ENCODE peak calls at places on chromosomes 1 and 21, in ten cellular contexts. One of them, this sample, is unnamed.

GRCh38 chr1:178374016-178374415 is 122.7 kb downstream of the CLEC20A start:
- DNase-seq in fibroblast of mammary gland: no peak
- DNase-seq in cardiac muscle cell: no peak
- DNase-seq in GM23338: no peak
- DNase-seq in NB4: no peak
- DNase-seq in BE2C: no peak
- DNase-seq in fibroblast of pulmonary artery: no peak
- DNase-seq in cardiac fibroblast: no peak
- DNase-seq in GM13976: no peak
- DNase-seq in right atrium auricular region: no peak
- DNase-seq in this sample: no peak

GRCh38 chr1:14113841-14114567 is 414.0 kb downstream of the PRDM2 start:
- DNase-seq in fibroblast of mammary gland: peak
- DNase-seq in cardiac muscle cell: peak
- DNase-seq in GM23338: peak
- DNase-seq in NB4: peak
- DNase-seq in BE2C: peak
- DNase-seq in fibroblast of pulmonary artery: peak
- DNase-seq in cardiac fibroblast: peak
- DNase-seq in GM13976: peak
- DNase-seq in right atrium auricular region: peak
- DNase-seq in this sample: no peak

GRCh38 chr1:111214884-111215283 is 12.6 kb upstream of the CHI3L2 start:
- DNase-seq in fibroblast of mammary gland: no peak
- DNase-seq in cardiac muscle cell: no peak
- DNase-seq in GM23338: no peak
- DNase-seq in NB4: no peak
- DNase-seq in BE2C: no peak
- DNase-seq in fibroblast of pulmonary artery: no peak
- DNase-seq in cardiac fibroblast: no peak
- DNase-seq in GM13976: no peak
- DNase-seq in right atrium auricular region: no peak
- DNase-seq in this sample: no peak

GRCh38 chr21:15138475-15138874 is 73.7 kb upstream of the NRIP1 start:
- DNase-seq in fibroblast of mammary gland: no peak
- DNase-seq in cardiac muscle cell: no peak
- DNase-seq in GM23338: no peak
- DNase-seq in NB4: no peak
- DNase-seq in BE2C: peak
- DNase-seq in fibroblast of pulmonary artery: no peak
- DNase-seq in cardiac fibroblast: no peak
- DNase-seq in GM13976: no peak
- DNase-seq in right atrium auricular region: no peak
- DNase-seq in this sample: peak

GRCh38 chr1:93720931-93721614 is 39.4 kb upstream of the BCAR3 start:
- DNase-seq in fibroblast of mammary gland: no peak
- DNase-seq in cardiac muscle cell: no peak
- DNase-seq in GM23338: no peak
- DNase-seq in NB4: no peak
- DNase-seq in BE2C: no peak
- DNase-seq in fibroblast of pulmonary artery: no peak
- DNase-seq in cardiac fibroblast: no peak
- DNase-seq in GM13976: no peak
- DNase-seq in right atrium auricular region: no peak
- DNase-seq in this sample: no peak

GRCh38 chr1:29836626-29837305 is 600.4 kb downstream of the PTPRU start:
- DNase-seq in fibroblast of mammary gland: no peak
- DNase-seq in cardiac muscle cell: no peak
- DNase-seq in GM23338: peak
- DNase-seq in NB4: no peak
- DNase-seq in BE2C: no peak
- DNase-seq in fibroblast of pulmonary artery: no peak
- DNase-seq in cardiac fibroblast: no peak
- DNase-seq in GM13976: no peak
- DNase-seq in right atrium auricular region: peak
- DNase-seq in this sample: no peak

GRCh38 chr1:151816964-151817730 is 11.9 kb upstream of the LINGO4 start:
- DNase-seq in fibroblast of mammary gland: no peak
- DNase-seq in cardiac muscle cell: no peak
- DNase-seq in GM23338: no peak
- DNase-seq in NB4: peak
- DNase-seq in BE2C: no peak
- DNase-seq in fibroblast of pulmonary artery: no peak
- DNase-seq in cardiac fibroblast: no peak
- DNase-seq in GM13976: no peak
- DNase-seq in right atrium auricular region: no peak
- DNase-seq in this sample: no peak

GRCh38 chr1:31910933-31911332 is 27.2 kb downstream of the PTP4A2 start:
- DNase-seq in fibroblast of mammary gland: peak
- DNase-seq in cardiac muscle cell: no peak
- DNase-seq in GM23338: no peak
- DNase-seq in NB4: peak
- DNase-seq in BE2C: no peak
- DNase-seq in fibroblast of pulmonary artery: peak
- DNase-seq in cardiac fibroblast: no peak
- DNase-seq in GM13976: no peak
- DNase-seq in right atrium auricular region: no peak
- DNase-seq in this sample: no peak

GRCh38 chr1:213247038-213247437 is 196.0 kb downstream of the RPS6KC1 start:
- DNase-seq in fibroblast of mammary gland: no peak
- DNase-seq in cardiac muscle cell: no peak
- DNase-seq in GM23338: no peak
- DNase-seq in NB4: no peak
- DNase-seq in BE2C: no peak
- DNase-seq in fibroblast of pulmonary artery: no peak
- DNase-seq in cardiac fibroblast: peak
- DNase-seq in GM13976: no peak
- DNase-seq in right atrium auricular region: no peak
- DNase-seq in this sample: no peak

GRCh38 chr21:42652527-42653491 is 612 bp upstream of the PDE9A start:
- DNase-seq in fibroblast of mammary gland: peak
- DNase-seq in cardiac muscle cell: peak
- DNase-seq in GM23338: peak
- DNase-seq in NB4: no peak
- DNase-seq in BE2C: peak
- DNase-seq in fibroblast of pulmonary artery: peak
- DNase-seq in cardiac fibroblast: peak
- DNase-seq in GM13976: no peak
- DNase-seq in right atrium auricular region: peak
- DNase-seq in this sample: peak

DNA sequence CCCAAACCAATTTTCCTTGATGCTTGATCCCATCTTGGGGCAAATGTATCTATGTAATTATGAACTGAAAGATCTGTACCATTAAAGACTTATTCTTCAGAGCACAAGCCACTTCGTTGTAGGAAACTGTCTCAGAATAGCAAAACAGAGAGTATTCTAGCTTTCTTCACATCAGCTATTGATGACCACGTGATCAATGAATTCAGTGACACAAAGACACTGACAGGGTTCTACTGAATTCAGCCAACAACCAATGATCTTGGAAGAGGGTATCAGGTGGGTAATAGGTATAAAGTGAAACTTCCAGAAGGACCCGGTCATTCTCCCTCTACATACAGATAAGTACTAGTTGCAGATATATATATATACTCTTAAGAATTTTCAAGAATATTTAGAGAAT is 33.8 kb upstream of the SERTAD4 start:
- DNase-seq in fibroblast of mammary gland: no peak
- DNase-seq in cardiac muscle cell: no peak
- DNase-seq in GM23338: no peak
- DNase-seq in NB4: no peak
- DNase-seq in BE2C: no peak
- DNase-seq in fibroblast of pulmonary artery: no peak
- DNase-seq in cardiac fibroblast: no peak
- DNase-seq in GM13976: no peak
- DNase-seq in right atrium auricular region: no peak
- DNase-seq in this sample: no peak
- TF ChIP-seq CTCF in fibroblast of mammary gland: no peak
- TF ChIP-seq CTCF in cardiac muscle cell: no peak
- TF ChIP-seq CTCF in GM23338: no peak
- TF ChIP-seq CTCF in NB4: no peak
- TF ChIP-seq CTCF in BE2C: no peak
- TF ChIP-seq CTCF in fibroblast of pulmonary artery: no peak
- TF ChIP-seq CTCF in cardiac fibroblast: no peak
- TF ChIP-seq CTCF in GM13976: no peak
- TF ChIP-seq CTCF in right atrium auricular region: no peak
- TF ChIP-seq CTCF in this sample: no peak

GRCh38 chr1:54519709-54520108 is 28.3 kb upstream of the ACOT11 start:
- DNase-seq in fibroblast of mammary gland: no peak
- DNase-seq in cardiac muscle cell: no peak
- DNase-seq in GM23338: peak
- DNase-seq in NB4: peak
- DNase-seq in BE2C: peak
- DNase-seq in fibroblast of pulmonary artery: no peak
- DNase-seq in cardiac fibroblast: no peak
- DNase-seq in GM13976: no peak
- DNase-seq in right atrium auricular region: no peak
- DNase-seq in this sample: no peak
- TF ChIP-seq CTCF in fibroblast of mammary gland: no peak
- TF ChIP-seq CTCF in cardiac muscle cell: no peak
- TF ChIP-seq CTCF in GM23338: peak
- TF ChIP-seq CTCF in NB4: peak
- TF ChIP-seq CTCF in BE2C: peak
- TF ChIP-seq CTCF in fibroblast of pulmonary artery: peak
- TF ChIP-seq CTCF in cardiac fibroblast: no peak
- TF ChIP-seq CTCF in GM13976: no peak
- TF ChIP-seq CTCF in right atrium auricular region: no peak
- TF ChIP-seq CTCF in this sample: no peak

GRCh38 chr1:155167166-155168104 is 5.7 kb downstream of the KRTCAP2 start:
- DNase-seq in fibroblast of mammary gland: peak
- DNase-seq in cardiac muscle cell: peak
- DNase-seq in GM23338: peak
- DNase-seq in NB4: peak
- DNase-seq in BE2C: peak
- DNase-seq in fibroblast of pulmonary artery: peak
- DNase-seq in cardiac fibroblast: peak
- DNase-seq in GM13976: peak
- DNase-seq in right atrium auricular region: peak
- DNase-seq in this sample: peak
- TF ChIP-seq CTCF in fibroblast of mammary gland: peak
- TF ChIP-seq CTCF in cardiac muscle cell: peak
- TF ChIP-seq CTCF in GM23338: peak
- TF ChIP-seq CTCF in NB4: peak
- TF ChIP-seq CTCF in BE2C: peak
- TF ChIP-seq CTCF in fibroblast of pulmonary artery: peak
- TF ChIP-seq CTCF in cardiac fibroblast: peak
- TF ChIP-seq CTCF in GM13976: peak
- TF ChIP-seq CTCF in right atrium auricular region: peak
- TF ChIP-seq CTCF in this sample: peak

GRCh38 chr1:154955718-154956513 is at the start of gene PBXIP1:
- DNase-seq in fibroblast of mammary gland: peak
- DNase-seq in cardiac muscle cell: peak
- DNase-seq in GM23338: peak
- DNase-seq in NB4: peak
- DNase-seq in BE2C: peak
- DNase-seq in fibroblast of pulmonary artery: peak
- DNase-seq in cardiac fibroblast: peak
- DNase-seq in GM13976: peak
- DNase-seq in right atrium auricular region: peak
- DNase-seq in this sample: peak
- TF ChIP-seq CTCF in fibroblast of mammary gland: peak
- TF ChIP-seq CTCF in cardiac muscle cell: peak
- TF ChIP-seq CTCF in GM23338: peak
- TF ChIP-seq CTCF in NB4: peak
- TF ChIP-seq CTCF in BE2C: no peak
- TF ChIP-seq CTCF in fibroblast of pulmonary artery: peak
- TF ChIP-seq CTCF in cardiac fibroblast: peak
- TF ChIP-seq CTCF in GM13976: no peak
- TF ChIP-seq CTCF in right atrium auricular region: peak
- TF ChIP-seq CTCF in this sample: peak

DNA sequence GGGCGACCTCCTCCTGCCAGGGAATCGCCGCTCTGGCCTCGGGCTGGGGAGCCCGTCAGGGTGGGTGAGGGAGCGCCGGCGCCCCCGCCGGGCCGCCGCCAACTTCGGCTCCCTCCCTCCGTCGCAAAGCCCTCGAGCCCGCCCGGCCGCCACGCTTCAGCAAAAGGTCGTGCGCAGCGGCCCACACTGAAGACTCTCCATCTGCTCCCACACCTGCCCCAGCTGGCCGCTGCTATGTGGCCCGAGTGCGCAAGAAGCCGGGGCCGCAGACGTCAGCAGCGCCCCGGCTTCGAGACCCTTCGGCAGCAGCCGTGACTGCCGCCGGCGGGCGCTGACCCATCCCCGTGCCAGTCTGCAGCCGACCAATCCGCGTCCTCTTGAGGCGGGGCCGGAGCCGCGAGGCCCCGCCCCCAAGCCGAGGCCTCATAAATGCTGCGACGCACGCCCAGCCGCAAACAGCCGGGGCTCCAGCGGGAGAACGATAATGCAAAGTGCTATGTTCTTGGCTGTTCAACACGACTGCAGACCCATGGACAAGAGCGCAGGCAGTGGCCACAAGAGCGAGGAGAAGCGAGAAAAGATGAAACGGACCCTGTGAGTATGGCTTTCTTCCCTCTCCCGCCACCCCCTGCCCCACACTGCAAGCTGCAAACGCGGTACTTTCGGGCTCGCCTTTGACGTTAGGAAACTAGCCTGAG is at the start of gene RGS2:
- DNase-seq in fibroblast of mammary gland: peak
- DNase-seq in cardiac muscle cell: peak
- DNase-seq in GM23338: peak
- DNase-seq in NB4: peak
- DNase-seq in BE2C: peak
- DNase-seq in fibroblast of pulmonary artery: peak
- DNase-seq in cardiac fibroblast: peak
- DNase-seq in GM13976: peak
- DNase-seq in right atrium auricular region: peak
- DNase-seq in this sample: peak
- TF ChIP-seq CTCF in fibroblast of mammary gland: no peak
- TF ChIP-seq CTCF in cardiac muscle cell: no peak
- TF ChIP-seq CTCF in GM23338: no peak
- TF ChIP-seq CTCF in NB4: peak
- TF ChIP-seq CTCF in BE2C: no peak
- TF ChIP-seq CTCF in fibroblast of pulmonary artery: no peak
- TF ChIP-seq CTCF in cardiac fibroblast: no peak
- TF ChIP-seq CTCF in GM13976: no peak
- TF ChIP-seq CTCF in right atrium auricular region: peak
- TF ChIP-seq CTCF in this sample: peak

This sample was measured in D721Med.